ENCODE peak calls at places on chromosomes 3 and 15, in five cellular contexts. S is fibroblast of lung, N is GM23338, E is fibroblast of pulmonary artery, I is neural progenitor cell. M is an unnamed sample.

GRCh38 chr3:10635446-10636076 is 130.2 kb upstream of the ATP2B2 start:
- DNase-seq in S (no peak), N (no peak), E (no peak), I (no peak), M (no peak)

GRCh38 chr3:3288288-3288687 is 108.8 kb upstream of the CRBN start:
- DNase-seq in S (no peak), N (no peak), E (no peak), I (no peak), M (no peak)

GRCh38 chr3:36457667-36458066 is 77.4 kb downstream of the STAC start:
- DNase-seq in S (no peak), N (no peak), E (no peak), I (no peak), M (no peak)

GRCh38 chr3:141353652-141354495 is 14.4 kb upstream of the ZBTB38 start:
- DNase-seq in S (no peak), N (no peak), E (peak; percentile 66), I (peak; percentile 61), M (no peak)

GRCh38 chr3:52124126-52124525 is 30.1 kb downstream of the POC1A start:
- DNase-seq in S (no peak), N (no peak), E (no peak), I (no peak), M (no peak)

GRCh38 chr3:123305192-123305591 is 103.4 kb downstream of the SEC22A start:
- DNase-seq in S (no peak), N (no peak), E (no peak), I (no peak), M (no peak)

GRCh38 chr15:34793071-34793470 is 2.3 kb downstream of the ACTC1 start:
- DNase-seq in S (no peak), N (no peak), E (no peak), I (no peak), M (no peak)

GRCh38 chr3:148737104-148737525 is 39.4 kb downstream of the AGTR1 start:
- DNase-seq in S (peak; percentile 42), N (no peak), E (no peak), I (no peak), M (no peak)

GRCh38 chr3:44045476-44046275 is 196.0 kb upstream of the TOPAZ1 start:
- DNase-seq in S (no peak), N (no peak), E (no peak), I (no peak), M (peak; percentile 49)

GRCh38 chr15:88465633-88466219 is 1.5 kb downstream of the MRPL46 start:
- DNase-seq in S (peak; percentile 69), N (no peak), E (peak; percentile 51), I (no peak), M (no peak)

GRCh38 chr15:96418146-96418545 is 87.6 kb downstream of the NR2F2 start:
- DNase-seq in S (no peak), N (no peak), E (no peak), I (no peak), M (no peak)

GRCh38 chr3:44114142-44114541 is 127.5 kb upstream of the TOPAZ1 start:
- DNase-seq in S (peak; percentile 43), N (peak; percentile 83), E (peak; percentile 22), I (peak; percentile 70), M (no peak)

GRCh38 chr3:123028233-123028828 is 768 bp upstream of the SEMA5B start:
- DNase-seq in S (peak; percentile 86), N (peak; percentile 88), E (peak; percentile 81), I (peak; percentile 81), M (peak; percentile 71)

GRCh38 chr3:50341537-50341936 is 901 bp upstream of the RASSF1 start:
- DNase-seq in S (no peak), N (no peak), E (no peak), I (no peak), M (no peak)

GRCh38 chr15:58555168-58556027 is 123.6 kb downstream of the LIPC start:
- DNase-seq in S (no peak), N (peak; percentile 68), E (no peak), I (peak; percentile 45), M (no peak)

GRCh38 chr15:99104788-99105515 is at the start of gene SYNM:
- DNase-seq in S (peak; percentile 78), N (peak; percentile 90), E (peak; percentile 75), I (peak; percentile 94), M (peak; percentile 69)

GRCh38 chr3:68007621-68008226 is 353.3 kb upstream of the SUCLG2 start:
- DNase-seq in S (no peak), N (peak; percentile 71), E (no peak), I (peak; percentile 73), M (no peak)

GRCh38 chr15:74545061-74545460 is 4.0 kb downstream of the ARID3B start:
- DNase-seq in S (no peak), N (no peak), E (no peak), I (no peak), M (no peak)

GRCh38 chr3:181615666-181616065 is 96.1 kb upstream of the SOX2 start:
- DNase-seq in S (no peak), N (no peak), E (no peak), I (no peak), M (no peak)

GRCh38 chr3:70716832-70717231 is 404.4 kb upstream of the MDFIC2 start:
- DNase-seq in S (peak; percentile 70), N (no peak), E (peak; percentile 73), I (no peak), M (peak; percentile 56)

GRCh38 chr15:65980824-65981456 is 111.6 kb downstream of the RAB11A start:
- DNase-seq in S (peak; percentile 76), N (peak; percentile 96), E (peak; percentile 78), I (peak; percentile 82), M (peak; percentile 71)

GRCh38 chr3:118912188-118912587 is 122.5 kb downstream of the IGSF11 start:
- DNase-seq in S (no peak), N (no peak), E (no peak), I (no peak), M (no peak)

GRCh38 chr3:57079221-57079831 is 18.9 kb downstream of the SPATA12 start:
- DNase-seq in S (no peak), N (peak; percentile 88), E (no peak), I (peak; percentile 81), M (no peak)

GRCh38 chr3:110165344-110165743 is 828.0 kb upstream of the DPPA4 start:
- DNase-seq in S (no peak), N (no peak), E (no peak), I (no peak), M (peak; percentile 14)

GRCh38 chr3:184314700-184315505 is 497 bp downstream of the EIF4G1 start:
- DNase-seq in S (peak; percentile 84), N (peak; percentile 66), E (peak; percentile 84), I (peak; percentile 80), M (peak; percentile 80)

GRCh38 chr3:102151935-102152334 is 282.9 kb upstream of the ZPLD1 start:
- DNase-seq in S (no peak), N (no peak), E (no peak), I (no peak), M (no peak)

GRCh38 chr3:102143536-102143935 is 291.3 kb upstream of the ZPLD1 start:
- DNase-seq in S (no peak), N (no peak), E (no peak), I (no peak), M (no peak)

GRCh38 chr3:102144063-102144462 is 290.8 kb upstream of the ZPLD1 start:
- DNase-seq in S (no peak), N (no peak), E (peak; percentile 52), I (no peak), M (no peak)

DNA sequence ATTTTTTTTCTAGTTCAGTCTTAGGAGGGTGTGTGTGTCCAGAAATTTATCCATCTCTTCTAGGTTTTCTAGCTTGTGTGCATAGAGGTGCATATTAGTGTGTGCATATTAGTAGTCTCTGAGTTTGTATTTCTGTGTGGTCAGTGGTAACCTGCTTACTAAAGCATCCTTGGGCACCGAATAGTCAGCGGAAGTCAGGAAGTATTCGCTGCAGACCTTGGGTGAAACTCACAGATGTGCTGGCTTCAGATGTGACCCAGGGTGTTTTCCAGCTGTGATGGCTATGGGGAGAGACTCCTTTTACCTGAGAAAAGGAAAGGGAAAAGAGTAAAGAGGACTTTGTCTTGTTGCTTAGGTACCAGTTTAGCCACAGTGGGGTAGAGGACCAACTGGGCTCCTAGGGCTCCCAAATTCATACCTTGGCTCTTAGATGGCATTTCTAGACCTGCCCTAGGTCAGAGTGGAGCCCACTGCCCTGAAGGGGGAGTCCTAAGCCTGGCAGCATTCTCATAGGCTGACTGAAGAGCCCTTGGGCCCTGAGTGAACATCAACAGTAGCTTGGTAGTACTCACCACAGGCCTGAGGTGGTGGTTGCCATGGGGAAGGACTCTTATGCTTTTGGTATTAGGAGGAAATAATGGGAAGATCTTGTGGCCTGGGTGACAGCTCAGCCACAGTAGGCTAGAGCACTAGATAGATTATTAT is 286.1 kb upstream of the ZPLD1 start:
- DNase-seq in S (no peak), N (no peak), E (no peak), I (no peak), M (no peak)
- TF ChIP-seq CTCF in S (no peak), N (peak; percentile 14), E (no peak), I (no peak), M (no peak)

DNA sequence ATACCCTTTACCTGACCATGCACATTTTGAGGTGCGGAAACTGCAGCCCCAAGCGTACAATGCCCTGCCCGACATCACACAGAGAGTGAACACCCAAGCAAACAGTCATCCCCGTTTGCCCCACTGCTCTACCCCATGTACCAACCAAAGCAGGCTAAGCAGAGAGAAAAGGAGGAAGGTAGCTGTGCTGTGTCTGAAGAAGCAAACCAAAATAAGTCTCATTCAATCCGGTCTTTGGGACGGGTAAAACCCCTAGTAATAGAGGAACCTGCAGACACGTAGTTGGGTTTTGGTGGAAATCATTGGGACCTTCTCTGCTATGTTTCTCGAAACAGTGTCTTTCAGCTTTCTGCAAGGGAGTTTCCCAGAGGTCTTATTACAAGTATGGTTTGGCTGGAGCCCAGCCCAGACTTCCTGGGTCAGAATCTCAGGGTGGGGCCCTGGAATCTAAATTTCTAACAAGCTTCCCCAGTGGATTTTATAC is 164.6 kb upstream of the HES1 start:
- DNase-seq in S (peak; percentile 32), N (no peak), E (no peak), I (no peak), M (peak; percentile 79)
- H3K4me3 ChIP-seq in S (no peak overlapping the region), N (no peak overlapping the region), E (no peak overlapping the region), I (no peak overlapping the region), M (no peak overlapping the region)

GRCh38 chr3:128322030-128323022 is 144.4 kb downstream of the DNAJB8 start:
- DNase-seq in S (peak; percentile 52), N (peak; percentile 79), E (peak; percentile 67), I (peak; percentile 69), M (peak; percentile 36)
- TF ChIP-seq CTCF in S (peak; percentile 48), N (peak; percentile 88), E (peak; percentile 68), I (peak; percentile 61), M (peak; percentile 68)

DNA sequence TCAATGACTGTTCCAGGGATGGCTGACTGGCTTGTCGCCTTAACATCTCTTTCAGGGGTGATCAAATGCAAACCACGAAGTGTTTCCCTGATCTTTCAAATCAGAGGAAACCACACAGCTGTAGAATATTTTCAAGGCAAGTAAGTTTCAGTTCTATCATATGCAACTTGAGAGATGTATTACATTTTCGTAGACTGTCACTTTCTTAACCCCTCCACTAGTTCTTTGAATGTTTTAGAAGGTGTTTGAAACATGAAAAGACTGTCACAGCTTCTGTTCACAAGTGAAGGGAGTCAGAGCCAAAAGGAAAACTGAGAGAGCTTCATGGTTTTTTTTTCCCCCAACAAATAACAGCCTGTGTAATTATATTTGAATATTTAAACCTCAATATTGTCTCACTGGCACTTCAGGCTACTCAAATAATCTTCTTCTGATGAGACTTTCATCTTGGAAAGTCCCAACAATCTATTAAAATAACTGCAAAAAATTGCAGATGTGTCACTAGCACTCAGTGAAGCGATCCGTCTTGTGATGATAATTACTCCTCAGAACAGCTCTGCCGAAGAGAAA is 25.9 kb upstream of the CAPN7 start:
- DNase-seq in S (no peak), N (no peak), E (no peak), I (no peak), M (no peak)
- H3K4me3 ChIP-seq in S (no peak overlapping the region), N (no peak overlapping the region), E (no peak overlapping the region), I (no peak overlapping the region), M (no peak overlapping the region)

GRCh38 chr3:74630602-74631001 is 16.1 kb upstream of the CNTN3 start:
- DNase-seq in S (peak; percentile 66), N (peak; percentile 25), E (peak; percentile 71), I (no peak), M (no peak)
- TF ChIP-seq CTCF in S (peak; percentile 41), N (peak; percentile 39), E (peak; percentile 54), I (peak; percentile 34), M (no peak)